ENCODE peak calls at places on chromosomes 5 and 9, in four cellular contexts. S, O, K and Q are unnamed samples.

GRCh38 chr9:115986508-115986907 is 167.1 kb upstream of the PAPPA start:
- DNase-seq in K (no peak), S (no peak), O (no peak), Q (no peak)

GRCh38 chr9:114387678-114388431 is at the start of gene AKNA:
- DNase-seq in O (peak), K (no peak), S (no peak), Q (no peak)

GRCh38 chr5:129137637-129138036 is 43.1 kb downstream of the ISOC1 start:
- DNase-seq in O (no peak), K (no peak), S (no peak), Q (no peak)

GRCh38 chr9:91811024-91811909 is 138.8 kb downstream of the ROR2 start:
- DNase-seq in S (no peak), K (no peak), O (no peak), Q (no peak)

GRCh38 chr5:154646841-154647759 is 108.1 kb upstream of the LARP1 start:
- DNase-seq in O (peak), K (peak), S (no peak), Q (peak)

GRCh38 chr9:36433386-36433785 is 33.3 kb upstream of the RNF38 start:
- DNase-seq in S (no peak), O (no peak), K (no peak), Q (no peak)

GRCh38 chr9:15401266-15401665 is 21.4 kb upstream of the SNAPC3 start:
- DNase-seq in O (no peak), S (no peak), K (no peak), Q (no peak)

GRCh38 chr5:160547872-160548271 is 126.2 kb downstream of the PTTG1 start:
- DNase-seq in K (no peak), S (no peak), O (no peak), Q (no peak)

GRCh38 chr5:912356-913091 is 19.8 kb downstream of the TRIP13 start:
- DNase-seq in K (no peak), S (no peak), O (no peak), Q (no peak)

GRCh38 chr5:1013238-1013947 is 4.8 kb downstream of the NKD2 start:
- DNase-seq in O (no peak), S (no peak), K (no peak), Q (no peak)

GRCh38 chr5:26700759-26701384 is 337.5 kb downstream of the CDH9 start:
- DNase-seq in K (peak), O (peak), S (peak), Q (peak)

GRCh38 chr5:175444060-175444904 is at the start of gene DRD1:
- DNase-seq in K (no peak), S (peak), O (peak), Q (peak)

GRCh38 chr5:55691265-55692105 is 20.6 kb downstream of the SLC38A9 start:
- DNase-seq in O (no peak), S (peak), K (peak), Q (peak)

GRCh38 chr9:14209399-14209990 is 104.4 kb downstream of the NFIB start:
- DNase-seq in K (no peak), O (no peak), S (peak), Q (no peak)

GRCh38 chr9:35690447-35691324 is 961 bp upstream of the TPM2 start:
- DNase-seq in S (peak), K (no peak), O (peak), Q (peak)

GRCh38 chr5:27403248-27403882 is 365.0 kb upstream of the CDH9 start:
- DNase-seq in K (no peak), O (no peak), S (no peak), Q (no peak)

GRCh38 chr5:80251636-80252035 is 4.2 kb downstream of the SERINC5 start:
- DNase-seq in K (no peak), S (no peak), O (no peak), Q (no peak)

GRCh38 chr9:126625329-126626116 is 11.8 kb downstream of the LMX1B start:
- DNase-seq in K (no peak), O (peak), S (no peak), Q (no peak)

GRCh38 chr5:57412010-57412409 is 70.6 kb downstream of the ACTBL2 start:
- DNase-seq in O (no peak), S (no peak), K (no peak), Q (no peak)

GRCh38 chr5:57317341-57317740 is 143.5 kb downstream of the GPBP1 start:
- DNase-seq in K (no peak), S (no peak), O (no peak), Q (no peak)

GRCh38 chr5:151664694-151665583 is 21.8 kb downstream of the SPARC start:
- DNase-seq in K (no peak), O (no peak), S (no peak), Q (no peak)

GRCh38 chr5:94748212-94748611 is 129.7 kb downstream of the SLF1 start:
- DNase-seq in O (no peak), K (no peak), S (no peak), Q (no peak)

DNA sequence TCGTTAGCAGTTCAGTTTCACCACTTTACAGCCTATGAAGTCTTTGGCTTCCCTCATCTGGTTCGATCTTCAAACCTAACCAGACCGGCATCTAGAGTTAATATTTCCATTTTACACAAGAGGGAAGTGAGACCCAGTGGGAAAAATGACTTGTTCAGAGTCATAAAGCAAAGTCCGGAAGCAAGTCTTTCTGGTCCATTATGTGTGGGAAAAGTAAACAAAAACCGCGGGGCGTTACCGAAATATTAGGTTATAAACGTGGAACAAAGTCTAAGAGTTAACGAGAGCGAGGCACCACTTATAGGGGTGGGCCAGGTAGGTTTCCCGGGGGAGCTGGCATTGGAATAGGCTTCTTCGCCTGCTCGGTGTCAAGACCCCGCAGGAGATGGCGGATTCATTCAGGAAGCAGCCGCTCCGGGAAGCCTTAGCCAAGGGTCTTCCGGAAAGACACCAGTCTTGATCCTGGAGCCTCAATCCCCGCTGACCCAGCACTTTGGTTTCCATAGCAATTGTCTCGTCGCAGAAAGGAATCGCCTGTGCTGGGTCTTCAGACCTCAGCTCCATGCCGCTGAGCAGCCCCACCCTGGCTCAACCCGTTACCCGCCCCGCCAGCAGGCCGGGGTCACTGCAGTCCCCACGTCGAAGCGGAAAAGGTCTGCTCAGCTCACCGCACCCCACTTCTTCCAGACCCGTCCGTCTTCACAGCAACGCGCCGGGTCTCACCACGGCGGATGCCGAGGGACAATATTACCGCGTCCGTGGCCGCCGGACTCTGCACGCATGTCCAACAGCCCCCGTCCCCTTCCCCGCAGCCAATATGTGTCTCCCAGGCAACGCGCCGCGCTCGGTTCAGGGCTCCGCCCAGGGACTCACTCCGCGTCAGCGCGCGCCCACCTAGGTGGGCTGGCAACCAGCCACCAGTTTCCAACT is at the start of gene C5orf52:
- DNase-seq in S (peak), O (peak), K (peak), Q (no peak)
- TF ChIP-seq ELF4 in S (no peak), O (no peak), K (no peak), Q (no peak)

GRCh38 chr5:16597946-16598694 is 18.7 kb downstream of the RETREG1 start:
- DNase-seq in S (no peak), K (no peak), O (no peak), Q (no peak)
- TF ChIP-seq ELF4 in S (no peak), K (no peak), O (no peak), Q (no peak)

DNA sequence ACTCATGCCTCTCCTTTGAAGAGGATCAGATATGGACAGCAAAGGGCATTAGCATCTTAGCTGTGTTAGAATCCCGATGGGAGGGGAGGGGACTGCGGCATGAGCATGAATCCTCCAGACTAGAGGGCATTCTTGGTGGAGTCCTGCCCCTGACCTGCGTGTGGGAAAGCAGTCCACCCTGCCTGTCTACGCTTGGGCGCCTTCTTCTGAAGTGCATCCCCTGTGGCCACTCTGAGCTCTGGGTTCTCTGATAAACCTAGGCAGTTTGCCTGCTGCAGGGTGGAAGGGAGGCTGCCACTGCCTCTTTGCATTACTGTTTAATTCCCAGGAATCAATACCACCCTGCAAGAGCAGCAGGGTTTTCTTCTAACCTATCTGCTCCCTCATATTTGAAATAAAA is 169.3 kb downstream of the INSYN2B start:
- DNase-seq in O (no peak), K (no peak), S (no peak), Q (no peak)
- TF ChIP-seq ELF4 in O (no peak), K (no peak), S (no peak), Q (no peak)

GRCh38 chr9:131999692-132000551 is 79.7 kb downstream of the MED27 start:
- DNase-seq in S (no peak), O (no peak), K (no peak), Q (no peak)

GRCh38 chr9:131995382-131995781 is 84.3 kb downstream of the MED27 start:
- DNase-seq in S (no peak), O (no peak), K (no peak), Q (peak)

GRCh38 chr9:131997076-131997475 is 82.6 kb downstream of the MED27 start:
- DNase-seq in O (no peak), S (no peak), K (no peak), Q (no peak)

GRCh38 chr9:132000659-132001058 is 79.0 kb downstream of the MED27 start:
- DNase-seq in O (no peak), S (no peak), K (no peak), Q (no peak)

DNA sequence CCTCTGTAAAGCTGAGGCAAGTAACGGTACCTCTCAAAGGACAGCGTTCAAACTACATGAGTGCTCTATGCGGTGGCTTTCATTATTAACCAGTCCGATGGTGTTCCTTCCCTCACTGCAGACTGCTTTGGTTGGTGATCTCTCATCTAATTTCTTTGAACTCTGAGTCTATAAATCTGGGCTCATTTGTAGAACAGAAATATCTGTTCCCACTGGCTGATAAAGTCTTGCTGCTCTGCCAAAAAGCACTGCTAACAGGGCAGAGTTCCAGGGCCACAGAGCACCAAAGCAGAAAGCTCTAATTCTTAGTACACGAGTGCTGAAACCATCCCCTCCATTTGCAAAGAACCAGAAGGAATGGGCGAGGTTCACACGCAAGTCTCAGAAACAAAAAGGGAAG is 81.9 kb downstream of the MED27 start:
- DNase-seq in S (no peak), K (no peak), O (no peak), Q (no peak)
- TF ChIP-seq ELF4 in S (no peak), K (no peak), O (no peak), Q (no peak)

GRCh38 chr9:71937070-71937625 is 25.7 kb downstream of the C9orf85 start:
- DNase-seq in K (no peak), O (no peak), S (no peak), Q (no peak)

GRCh38 chr9:71941060-71941568 is 29.7 kb downstream of the C9orf85 start:
- DNase-seq in K (no peak), O (no peak), S (no peak), Q (no peak)

GRCh38 chr9:71937898-71938297 is 26.5 kb downstream of the C9orf85 start:
- DNase-seq in S (no peak), O (no peak), K (no peak), Q (no peak)

GRCh38 chr9:71944754-71945409 is 33.4 kb downstream of the C9orf85 start:
- DNase-seq in O (no peak), K (peak), S (no peak), Q (no peak)

GRCh38 chr9:71941998-71942567 is 30.6 kb downstream of the C9orf85 start:
- DNase-seq in S (no peak), O (no peak), K (no peak), Q (no peak)
- TF ChIP-seq ELF4 in S (no peak), O (no peak), K (no peak), Q (no peak)

GRCh38 chr9:97556036-97556720 is 54.7 kb downstream of the TMOD1 start:
- DNase-seq in S (no peak), O (no peak), K (no peak), Q (no peak)

GRCh38 chr9:97555164-97555563 is 53.7 kb downstream of the TMOD1 start:
- DNase-seq in O (no peak), K (no peak), S (no peak), Q (no peak)

GRCh38 chr9:97558701-97559101 is 57.2 kb downstream of the TMOD1 start:
- DNase-seq in O (no peak), S (no peak), K (no peak), Q (no peak)

GRCh38 chr9:97557606-97558095 is 56.2 kb downstream of the TMOD1 start:
- DNase-seq in S (no peak), K (no peak), O (no peak), Q (no peak)

GRCh38 chr9:97556721-97557605 is 55.5 kb downstream of the TMOD1 start:
- DNase-seq in S (no peak), K (no peak), O (no peak), Q (no peak)
- TF ChIP-seq ELF4 in S (no peak), K (no peak), O (no peak), Q (no peak)